ENCODE peak calls at places on chromosomes 7 and 10, in six cellular contexts. One of them, this sample, is unnamed.

GRCh38 chr7:96400001-96400400 is 78.1 kb upstream of the SLC25A13 start:
- DNase-seq in HCT116: no peak
- DNase-seq in HepG2: no peak
- DNase-seq in K562: no peak
- DNase-seq in SK-N-SH: no peak
- DNase-seq in endothelial cell of umbilical vein: no peak
- DNase-seq in this sample: no peak

GRCh38 chr7:116569737-116570136 is 44.9 kb downstream of the CAV1 start:
- DNase-seq in HCT116: no peak
- DNase-seq in HepG2: no peak
- DNase-seq in K562: no peak
- DNase-seq in SK-N-SH: no peak
- DNase-seq in endothelial cell of umbilical vein: no peak
- DNase-seq in this sample: no peak

GRCh38 chr7:48390381-48391327 is 219.4 kb downstream of the ABCA13 start:
- DNase-seq in HCT116: no peak
- DNase-seq in HepG2: no peak
- DNase-seq in K562: no peak
- DNase-seq in SK-N-SH: no peak
- DNase-seq in endothelial cell of umbilical vein: no peak
- DNase-seq in this sample: peak

GRCh38 chr10:26432938-26433337 is 5.2 kb upstream of the APBB1IP start:
- DNase-seq in HCT116: no peak
- DNase-seq in HepG2: no peak
- DNase-seq in K562: no peak
- DNase-seq in SK-N-SH: no peak
- DNase-seq in endothelial cell of umbilical vein: no peak
- DNase-seq in this sample: no peak

GRCh38 chr10:13673165-13673564 is 86.4 kb downstream of the PRPF18 start:
- DNase-seq in HCT116: no peak
- DNase-seq in HepG2: no peak
- DNase-seq in K562: no peak
- DNase-seq in SK-N-SH: no peak
- DNase-seq in endothelial cell of umbilical vein: no peak
- DNase-seq in this sample: no peak

GRCh38 chr7:20279979-20280378 is 50.7 kb upstream of the ITGB8 start:
- DNase-seq in HCT116: no peak
- DNase-seq in HepG2: no peak
- DNase-seq in K562: no peak
- DNase-seq in SK-N-SH: no peak
- DNase-seq in endothelial cell of umbilical vein: no peak
- DNase-seq in this sample: no peak

GRCh38 chr7:98949336-98950044 is 71.2 kb downstream of the TRRAP start:
- DNase-seq in HCT116: no peak
- DNase-seq in HepG2: no peak
- DNase-seq in K562: no peak
- DNase-seq in SK-N-SH: no peak
- DNase-seq in endothelial cell of umbilical vein: no peak
- DNase-seq in this sample: no peak

GRCh38 chr7:151808296-151809155 is 68.4 kb downstream of the PRKAG2 start:
- DNase-seq in HCT116: peak
- DNase-seq in HepG2: peak
- DNase-seq in K562: no peak
- DNase-seq in SK-N-SH: peak
- DNase-seq in endothelial cell of umbilical vein: no peak
- DNase-seq in this sample: no peak

DNA sequence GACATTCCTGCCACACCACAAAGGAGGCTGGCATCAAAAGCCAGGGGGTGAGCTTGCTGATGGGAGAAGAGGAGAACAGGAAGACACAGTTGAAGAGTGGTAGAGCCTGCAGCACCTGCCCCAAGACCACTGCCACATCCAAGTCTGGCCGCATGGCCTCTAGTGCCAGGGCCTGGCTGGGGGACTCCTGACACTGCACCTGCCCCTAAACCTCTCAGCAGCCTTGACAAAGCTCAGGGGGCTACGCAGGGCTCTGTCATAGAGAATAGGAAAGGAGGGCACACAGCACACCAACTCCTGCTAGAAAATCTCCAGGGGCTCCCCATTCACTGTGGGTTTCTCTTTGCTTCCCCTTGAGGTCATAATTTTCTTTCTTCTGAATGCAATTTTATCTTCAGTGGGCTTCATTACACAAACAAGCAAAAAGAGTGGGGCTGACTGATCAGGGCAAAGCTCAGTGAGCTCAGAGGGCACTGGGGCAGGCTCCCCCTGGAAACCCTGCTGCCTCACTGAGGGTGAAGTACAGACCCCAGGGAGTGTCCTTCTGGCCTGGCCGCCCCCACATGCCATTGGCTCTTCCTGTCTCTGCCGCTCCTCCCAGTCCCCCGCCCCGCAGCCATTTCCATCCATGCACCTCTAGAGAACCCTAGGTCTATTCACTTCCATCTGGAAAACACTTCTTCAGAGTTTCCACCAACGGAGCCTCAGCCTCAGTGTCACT is 37.2 kb downstream of the VOPP1 start:
- DNase-seq in HCT116: no peak
- DNase-seq in HepG2: peak
- DNase-seq in K562: no peak
- DNase-seq in SK-N-SH: no peak
- DNase-seq in endothelial cell of umbilical vein: no peak
- DNase-seq in this sample: no peak
- TF ChIP-seq POLR2AphosphoS5 in HCT116: no peak
- TF ChIP-seq POLR2AphosphoS5 in HepG2: no peak
- TF ChIP-seq POLR2AphosphoS5 in K562: no peak
- TF ChIP-seq POLR2AphosphoS5 in SK-N-SH: no peak
- TF ChIP-seq POLR2AphosphoS5 in endothelial cell of umbilical vein: no peak
- TF ChIP-seq POLR2AphosphoS5 in this sample: no peak

GRCh38 chr10:61628875-61629513 is 33.7 kb upstream of the CABCOCO1 start:
- DNase-seq in HCT116: no peak
- DNase-seq in HepG2: peak
- DNase-seq in K562: no peak
- DNase-seq in SK-N-SH: no peak
- DNase-seq in endothelial cell of umbilical vein: peak
- DNase-seq in this sample: no peak
- H3K9ac ChIP-seq in HCT116: no peak
- H3K9ac ChIP-seq in HepG2: no peak
- H3K9ac ChIP-seq in K562: no peak
- H3K9ac ChIP-seq in SK-N-SH: peak
- H3K9ac ChIP-seq in endothelial cell of umbilical vein: no peak
- H3K9ac ChIP-seq in this sample: no peak

GRCh38 chr10:131131726-131132561 is 179.6 kb downstream of the TCERG1L start:
- DNase-seq in HCT116: no peak
- DNase-seq in HepG2: no peak
- DNase-seq in K562: no peak
- DNase-seq in SK-N-SH: no peak
- DNase-seq in endothelial cell of umbilical vein: no peak
- DNase-seq in this sample: no peak

GRCh38 chr10:131134651-131135050 is 176.9 kb downstream of the TCERG1L start:
- DNase-seq in HCT116: no peak
- DNase-seq in HepG2: no peak
- DNase-seq in K562: no peak
- DNase-seq in SK-N-SH: no peak
- DNase-seq in endothelial cell of umbilical vein: no peak
- DNase-seq in this sample: no peak

GRCh38 chr10:131132681-131133080 is 178.8 kb downstream of the TCERG1L start:
- DNase-seq in HCT116: no peak
- DNase-seq in HepG2: no peak
- DNase-seq in K562: no peak
- DNase-seq in SK-N-SH: no peak
- DNase-seq in endothelial cell of umbilical vein: no peak
- DNase-seq in this sample: no peak

GRCh38 chr10:131135716-131136115 is 175.8 kb downstream of the TCERG1L start:
- DNase-seq in HCT116: no peak
- DNase-seq in HepG2: no peak
- DNase-seq in K562: no peak
- DNase-seq in SK-N-SH: no peak
- DNase-seq in endothelial cell of umbilical vein: no peak
- DNase-seq in this sample: no peak

GRCh38 chr10:131134001-131134576 is 177.4 kb downstream of the TCERG1L start:
- DNase-seq in HCT116: no peak
- DNase-seq in HepG2: no peak
- DNase-seq in K562: no peak
- DNase-seq in SK-N-SH: no peak
- DNase-seq in endothelial cell of umbilical vein: no peak
- DNase-seq in this sample: no peak
- TF ChIP-seq POLR2AphosphoS5 in HCT116: no peak
- TF ChIP-seq POLR2AphosphoS5 in HepG2: no peak
- TF ChIP-seq POLR2AphosphoS5 in K562: no peak
- TF ChIP-seq POLR2AphosphoS5 in SK-N-SH: no peak
- TF ChIP-seq POLR2AphosphoS5 in endothelial cell of umbilical vein: no peak
- TF ChIP-seq POLR2AphosphoS5 in this sample: no peak

GRCh38 chr10:4825868-4826787 is at the start of gene AKR1E2:
- DNase-seq in HCT116: peak
- DNase-seq in HepG2: no peak
- DNase-seq in K562: peak
- DNase-seq in SK-N-SH: peak
- DNase-seq in endothelial cell of umbilical vein: peak
- DNase-seq in this sample: no peak
- H3K9ac ChIP-seq in HCT116: peak
- H3K9ac ChIP-seq in HepG2: no peak
- H3K9ac ChIP-seq in K562: peak
- H3K9ac ChIP-seq in SK-N-SH: peak
- H3K9ac ChIP-seq in endothelial cell of umbilical vein: peak
- H3K9ac ChIP-seq in this sample: no peak

GRCh38 chr10:78584266-78584665 is 484.5 kb upstream of the ZMIZ1 start:
- DNase-seq in HCT116: no peak
- DNase-seq in HepG2: no peak
- DNase-seq in K562: no peak
- DNase-seq in SK-N-SH: no peak
- DNase-seq in endothelial cell of umbilical vein: no peak
- DNase-seq in this sample: no peak
- TF ChIP-seq POLR2AphosphoS5 in HCT116: no peak
- TF ChIP-seq POLR2AphosphoS5 in HepG2: no peak
- TF ChIP-seq POLR2AphosphoS5 in K562: no peak
- TF ChIP-seq POLR2AphosphoS5 in SK-N-SH: no peak
- TF ChIP-seq POLR2AphosphoS5 in endothelial cell of umbilical vein: no peak
- TF ChIP-seq POLR2AphosphoS5 in this sample: no peak

DNA sequence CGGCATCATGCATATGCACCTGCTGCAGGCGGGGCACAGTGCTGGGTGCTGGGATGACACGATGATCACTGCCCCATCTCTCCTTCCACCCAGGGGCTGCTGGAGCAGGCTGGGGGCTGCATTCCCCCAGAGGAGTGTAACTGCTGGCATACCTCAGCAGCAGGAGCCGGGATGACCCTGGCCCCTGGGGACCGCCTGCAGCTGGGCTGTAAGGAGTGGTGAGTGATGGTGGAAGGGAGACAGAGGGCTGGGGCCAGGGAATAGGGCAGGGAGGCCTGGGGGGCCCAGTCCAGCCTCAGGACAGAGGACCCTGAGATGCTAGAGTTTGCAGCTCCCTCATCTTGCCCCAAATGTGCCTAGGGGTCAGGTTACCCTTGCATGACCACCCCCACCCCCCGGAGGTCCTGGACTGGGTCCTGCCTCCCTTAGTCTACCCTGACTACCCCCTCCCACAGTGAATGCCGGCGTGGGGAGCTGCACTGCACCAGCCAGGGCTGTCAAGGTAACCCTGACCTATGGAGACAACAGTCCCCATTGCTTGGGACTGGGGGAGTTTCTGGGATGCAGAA is 14.5 kb upstream of the ZNF862 start:
- DNase-seq in HCT116: no peak
- DNase-seq in HepG2: no peak
- DNase-seq in K562: no peak
- DNase-seq in SK-N-SH: no peak
- DNase-seq in endothelial cell of umbilical vein: no peak
- DNase-seq in this sample: no peak
- H3K9ac ChIP-seq in HCT116: no peak
- H3K9ac ChIP-seq in HepG2: no peak
- H3K9ac ChIP-seq in K562: no peak
- H3K9ac ChIP-seq in SK-N-SH: no peak
- H3K9ac ChIP-seq in endothelial cell of umbilical vein: no peak
- H3K9ac ChIP-seq in this sample: no peak

GRCh38 chr10:119306514-119306951 is 99.2 kb downstream of the GRK5 start:
- DNase-seq in HCT116: no peak
- DNase-seq in HepG2: no peak
- DNase-seq in K562: peak
- DNase-seq in SK-N-SH: no peak
- DNase-seq in endothelial cell of umbilical vein: peak
- DNase-seq in this sample: no peak
- TF ChIP-seq POLR2AphosphoS5 in HCT116: no peak
- TF ChIP-seq POLR2AphosphoS5 in HepG2: no peak
- TF ChIP-seq POLR2AphosphoS5 in K562: no peak
- TF ChIP-seq POLR2AphosphoS5 in SK-N-SH: no peak
- TF ChIP-seq POLR2AphosphoS5 in endothelial cell of umbilical vein: no peak
- TF ChIP-seq POLR2AphosphoS5 in this sample: no peak

GRCh38 chr7:150799741-150800575 is at the start of gene TMEM176B:
- DNase-seq in HCT116: no peak
- DNase-seq in HepG2: no peak
- DNase-seq in K562: no peak
- DNase-seq in SK-N-SH: peak
- DNase-seq in endothelial cell of umbilical vein: no peak
- DNase-seq in this sample: no peak

GRCh38 chr7:150800576-150801241 is at the start of gene TMEM176A:
- DNase-seq in HCT116: no peak
- DNase-seq in HepG2: no peak
- DNase-seq in K562: no peak
- DNase-seq in SK-N-SH: no peak
- DNase-seq in endothelial cell of umbilical vein: no peak
- DNase-seq in this sample: no peak

GRCh38 chr7:150801946-150802771 is 1.6 kb downstream of the TMEM176A start:
- DNase-seq in HCT116: no peak
- DNase-seq in HepG2: no peak
- DNase-seq in K562: no peak
- DNase-seq in SK-N-SH: no peak
- DNase-seq in endothelial cell of umbilical vein: no peak
- DNase-seq in this sample: no peak

GRCh38 chr7:150803161-150803860 is 2.7 kb downstream of the TMEM176A start:
- DNase-seq in HCT116: no peak
- DNase-seq in HepG2: no peak
- DNase-seq in K562: no peak
- DNase-seq in SK-N-SH: no peak
- DNase-seq in endothelial cell of umbilical vein: no peak
- DNase-seq in this sample: no peak

GRCh38 chr7:150801242-150801945 is 825 bp downstream of the TMEM176A start:
- DNase-seq in HCT116: no peak
- DNase-seq in HepG2: no peak
- DNase-seq in K562: no peak
- DNase-seq in SK-N-SH: no peak
- DNase-seq in endothelial cell of umbilical vein: no peak
- DNase-seq in this sample: no peak
- H3K9ac ChIP-seq in HCT116: no peak
- H3K9ac ChIP-seq in HepG2: no peak
- H3K9ac ChIP-seq in K562: no peak
- H3K9ac ChIP-seq in SK-N-SH: no peak
- H3K9ac ChIP-seq in endothelial cell of umbilical vein: no peak
- H3K9ac ChIP-seq in this sample: no peak

DNA sequence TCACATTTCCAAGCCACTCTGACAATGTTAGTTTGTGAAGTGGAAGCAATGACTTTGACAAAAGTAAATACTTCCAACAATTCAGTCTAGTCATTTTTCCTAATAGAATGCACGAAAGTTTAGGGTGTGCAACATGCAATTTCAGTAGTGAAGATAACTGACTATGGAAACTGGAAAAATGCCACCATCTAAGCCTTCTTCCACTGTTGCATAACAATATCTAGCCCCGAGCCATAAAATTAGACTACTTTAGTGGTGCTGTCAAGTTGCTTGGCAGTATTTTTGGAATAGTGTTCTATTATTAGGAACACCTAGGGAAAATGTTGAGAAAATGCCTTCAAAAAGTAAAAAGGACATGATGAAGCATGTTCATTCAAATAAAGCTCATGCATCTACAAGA is 17.9 kb downstream of the SEMA3A start:
- DNase-seq in HCT116: no peak
- DNase-seq in HepG2: no peak
- DNase-seq in K562: no peak
- DNase-seq in SK-N-SH: no peak
- DNase-seq in endothelial cell of umbilical vein: no peak
- DNase-seq in this sample: no peak
- TF ChIP-seq POLR2AphosphoS5 in HCT116: no peak
- TF ChIP-seq POLR2AphosphoS5 in HepG2: no peak
- TF ChIP-seq POLR2AphosphoS5 in K562: no peak
- TF ChIP-seq POLR2AphosphoS5 in SK-N-SH: no peak
- TF ChIP-seq POLR2AphosphoS5 in endothelial cell of umbilical vein: no peak
- TF ChIP-seq POLR2AphosphoS5 in this sample: no peak

This sample was measured in SK-N-MC.